ENCODE peak calls at places on chromosome 9, in seven cellular contexts. L is A549, I is thyroid gland, N is lung, X is PC-3, W is psoas muscle, Z is colonic mucosa. M is an unnamed sample.

GRCh38 chr9:624935-625505 is 216.5 kb upstream of the DMRT1 start:
- DNase-seq in L (no peak), W (no peak), Z (no peak), I (peak; percentile 32), N (no peak), X (no peak), M (no peak)

GRCh38 chr9:124708633-124709032 is 62.5 kb downstream of the NR6A1 start:
- DNase-seq in I (no peak), L (no peak), X (peak; percentile 83), N (no peak), Z (peak; percentile 44), W (no peak), M (no peak)

GRCh38 chr9:100525563-100525962 is 52.3 kb upstream of the CAVIN4 start:
- DNase-seq in L (no peak), I (no peak), W (no peak), Z (no peak), N (no peak), X (no peak), M (no peak)

GRCh38 chr9:127505396-127506116 is 54.2 kb downstream of the LRSAM1 start:
- DNase-seq in X (peak; percentile 42), W (no peak), L (peak; percentile 62), I (no peak), N (no peak), Z (no peak), M (no peak)

GRCh38 chr9:133701981-133702797 is 36.0 kb downstream of the SARDH start:
- DNase-seq in W (peak; percentile 57), I (no peak), Z (no peak), X (no peak), L (no peak), N (no peak), M (no peak)

GRCh38 chr9:34380511-34381315 is 4.0 kb upstream of the MYORG start:
- DNase-seq in I (peak; percentile 74), X (peak; percentile 52), N (peak; percentile 76), L (peak; percentile 90), Z (peak; percentile 89), W (peak; percentile 87), M (peak; percentile 65)

GRCh38 chr9:137141050-137141810 is 2.3 kb downstream of the GRIN1 start:
- DNase-seq in X (no peak), L (no peak), N (no peak), Z (no peak), I (no peak), W (no peak), M (no peak)

GRCh38 chr9:121929893-121930875 is 162.9 kb downstream of the TTLL11 start:
- DNase-seq in I (no peak), L (no peak), W (no peak), X (no peak), N (no peak), Z (no peak), M (no peak)

GRCh38 chr9:113343732-113344231 is 3.7 kb upstream of the WDR31 start:
- DNase-seq in W (peak; percentile 73), N (peak; percentile 91), X (no peak), I (peak; percentile 98), Z (peak; percentile 94), L (no peak), M (peak; percentile 12)

GRCh38 chr9:37943329-37944265 is 39.7 kb upstream of the SLC25A51 start:
- DNase-seq in I (peak; percentile 48), X (peak; percentile 84), L (no peak), Z (no peak), W (peak; percentile 38), N (peak; percentile 66), M (no peak)

GRCh38 chr9:88781500-88782391 is 209.5 kb upstream of the S1PR3 start:
- DNase-seq in N (peak; percentile 50), L (no peak), Z (no peak), X (no peak), I (no peak), W (no peak), M (peak; percentile 2)

GRCh38 chr9:96150324-96151023 is 151.5 kb downstream of the HSD17B3 start:
- DNase-seq in N (no peak), L (no peak), X (no peak), I (no peak), Z (no peak), W (no peak), M (no peak)

GRCh38 chr9:77909306-77909705 is 122.3 kb downstream of the GNAQ start:
- DNase-seq in L (no peak), W (no peak), N (no peak), I (no peak), X (no peak), Z (no peak), M (no peak)

GRCh38 chr9:76369583-76369982 is 24.6 kb downstream of the RFK start:
- DNase-seq in W (no peak), N (peak; percentile 39), Z (peak; percentile 69), X (peak; percentile 77), L (no peak), I (peak; percentile 91), M (no peak)

GRCh38 chr9:73683862-73684591 is 532.4 kb downstream of the ANXA1 start:
- DNase-seq in X (peak; percentile 53), N (no peak), L (no peak), W (no peak), Z (no peak), I (no peak), M (no peak)

GRCh38 chr9:106862115-106862945 is 636 bp upstream of the ZNF462 start:
- DNase-seq in X (peak; percentile 42), W (peak; percentile 60), N (peak; percentile 40), L (peak; percentile 44), I (peak; percentile 65), Z (peak; percentile 77), M (no peak)

GRCh38 chr9:134535171-134535570 is 106.4 kb upstream of the COL5A1 start:
- DNase-seq in Z (no peak), X (no peak), I (no peak), W (no peak), N (no peak), L (no peak), M (no peak)

GRCh38 chr9:95332860-95333259 is 15.4 kb upstream of the FANCC start:
- DNase-seq in L (no peak), N (no peak), W (no peak), Z (no peak), X (no peak), I (no peak), M (no peak)

GRCh38 chr9:2655411-2655901 is 33.9 kb downstream of the VLDLR start:
- DNase-seq in W (no peak), Z (no peak), I (peak; percentile 3), N (no peak), L (peak; percentile 9), X (peak; percentile 84), M (no peak)

GRCh38 chr9:138074516-138074915 is 196.9 kb downstream of the CACNA1B start:
- DNase-seq in W (no peak), X (no peak), Z (no peak), I (no peak), N (no peak), L (no peak), M (no peak)

GRCh38 chr9:129273941-129274709 is 96.1 kb upstream of the IER5L start:
- DNase-seq in L (no peak), X (no peak), W (peak; percentile 16), I (no peak), Z (no peak), N (no peak), M (no peak)

GRCh38 chr9:121975801-121976277 is 117.3 kb downstream of the TTLL11 start:
- DNase-seq in W (no peak), N (peak; percentile 40), X (peak; percentile 53), I (no peak), L (no peak), Z (peak; percentile 79), M (no peak)

GRCh38 chr9:101307041-101307440 is 77.8 kb downstream of the BAAT start:
- DNase-seq in X (no peak), Z (no peak), N (no peak), W (no peak), L (no peak), I (no peak), M (no peak)

GRCh38 chr9:127258884-127259471 is 5.6 kb upstream of the GARNL3 start:
- DNase-seq in W (no peak), N (no peak), X (no peak), I (no peak), L (no peak), Z (no peak), M (no peak)

GRCh38 chr9:115671911-115672310 is 481.7 kb upstream of the PAPPA start:
- DNase-seq in X (no peak), N (no peak), Z (no peak), I (no peak), W (no peak), L (no peak), M (no peak)

GRCh38 chr9:79665383-79665782 is 93.6 kb downstream of the TLE4 start:
- DNase-seq in N (no peak), Z (no peak), I (no peak), X (no peak), L (no peak), W (no peak), M (no peak)
- H3K27ac ChIP-seq in N (no peak overlapping the region), Z (no peak overlapping the region), I (no peak overlapping the region), X (no peak overlapping the region), L (no peak overlapping the region), W (no peak overlapping the region), M (no peak overlapping the region)

DNA sequence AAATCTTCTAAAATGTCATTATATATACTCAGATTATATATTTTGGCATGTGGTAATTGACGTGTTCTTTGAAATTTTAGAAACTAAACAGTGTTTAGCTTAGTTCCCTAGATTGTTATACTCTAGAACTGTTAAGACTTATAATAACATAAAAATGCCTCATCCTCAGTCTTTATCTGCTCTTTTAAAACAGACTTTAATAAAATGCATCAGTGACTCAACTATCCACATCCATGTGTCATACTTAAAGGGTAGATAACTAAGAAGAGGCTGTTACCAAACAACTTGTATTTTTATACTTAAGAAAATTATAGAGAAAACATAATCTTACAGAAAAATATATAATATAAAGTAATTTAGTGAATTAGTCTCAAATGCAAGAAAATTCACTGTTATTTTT is 15.2 kb downstream of the NFIL3 start:
- DNase-seq in I (no peak), L (no peak), W (no peak), Z (no peak), N (no peak), X (no peak), M (no peak)
- H3K27ac ChIP-seq in I (no peak overlapping the region), L (no peak overlapping the region), W (peak overlapping the region; percentile 12), Z (no peak overlapping the region), N (no peak overlapping the region), X (no peak overlapping the region), M (no peak overlapping the region)

GRCh38 chr9:131409458-131409992 is 15.6 kb downstream of the PRRC2B start:
- DNase-seq in X (no peak), W (no peak), Z (no peak), L (no peak), I (no peak), N (no peak), M (no peak)
- H3K27ac ChIP-seq in X (no peak overlapping the region), W (peak overlapping the region; percentile 90), Z (no peak overlapping the region), L (no peak overlapping the region), I (no peak overlapping the region), N (peak overlapping the region; percentile 46), M (peak overlapping the region; percentile 41)

GRCh38 chr9:70563437-70564204 is 149.2 kb upstream of the KLF9 start:
- DNase-seq in L (no peak), Z (no peak), I (peak; percentile 27), X (no peak), W (no peak), N (no peak), M (no peak)

GRCh38 chr9:70561111-70561510 is 146.7 kb upstream of the KLF9 start:
- DNase-seq in Z (no peak), X (no peak), N (no peak), W (no peak), I (no peak), L (no peak), M (no peak)

GRCh38 chr9:70561805-70562395 is 147.4 kb upstream of the KLF9 start:
- DNase-seq in N (no peak), W (no peak), L (no peak), Z (no peak), X (no peak), I (no peak), M (no peak)

GRCh38 chr9:70564464-70565190 is 150.2 kb upstream of the KLF9 start:
- DNase-seq in X (no peak), N (no peak), W (no peak), L (no peak), Z (no peak), I (no peak), M (no peak)

GRCh38 chr9:70563010-70563409 is 148.6 kb upstream of the KLF9 start:
- DNase-seq in Z (no peak), L (no peak), N (no peak), I (no peak), X (no peak), W (no peak), M (no peak)
- H3K27ac ChIP-seq in Z (peak overlapping the region; percentile 54), L (no peak overlapping the region), N (peak overlapping the region; percentile 26), I (peak overlapping the region; percentile 67), X (no peak overlapping the region), W (no peak overlapping the region), M (no peak overlapping the region)